ENCODE peak calls at places on chromosome 20, in four cellular contexts. Q is mesendoderm, V is trophoblast cell, O is H1. F is an unnamed sample.

GRCh38 chr20:49171928-49172327 is 16.2 kb downstream of the STAU1 start:
- DNase-seq in Q (no peak), V (no peak), O (no peak), F (no peak)

GRCh38 chr20:64265201-64265600 is 9.7 kb downstream of the PCMTD2 start:
- DNase-seq in Q (no peak), V (peak; percentile 14), O (no peak), F (no peak)

GRCh38 chr20:48390981-48391380 is 436.8 kb downstream of the PREX1 start:
- DNase-seq in Q (no peak), V (no peak), O (no peak), F (no peak)

GRCh38 chr20:57584768-57585461 is 24.0 kb downstream of the PCK1 start:
- DNase-seq in Q (no peak), V (no peak), O (no peak), F (no peak)

GRCh38 chr20:35621560-35621946 is 5.9 kb downstream of the SPAG4 start:
- DNase-seq in Q (peak; percentile 53), V (no peak), O (no peak), F (no peak)

GRCh38 chr20:52242237-52243230 is 51.0 kb upstream of the ZFP64 start:
- DNase-seq in Q (peak; percentile 6), V (peak; percentile 76), O (no peak), F (no peak)

GRCh38 chr20:46970937-46971630 is 76.4 kb downstream of the EYA2 start:
- DNase-seq in Q (peak; percentile 99), V (peak; percentile 96), O (no peak), F (peak; percentile 66)

GRCh38 chr20:56350842-56351241 is 7.9 kb upstream of the FAM210B start:
- DNase-seq in Q (no peak), V (no peak), O (no peak), F (no peak)

GRCh38 chr20:43939762-43940121 is 25.1 kb downstream of the TOX2 start:
- DNase-seq in Q (no peak), V (no peak), O (no peak), F (no peak)

GRCh38 chr20:50283922-50284810 is 93.5 kb downstream of the CEBPB start:
- DNase-seq in Q (no peak), V (peak; percentile 81), O (no peak), F (no peak)

GRCh38 chr20:44223721-44224120 is 13.2 kb upstream of the OSER1 start:
- DNase-seq in Q (no peak), V (no peak), O (no peak), F (no peak)

GRCh38 chr20:52312131-52312729 is 120.7 kb upstream of the ZFP64 start:
- DNase-seq in Q (peak; percentile 68), V (peak; percentile 68), O (no peak), F (peak; percentile 61)

GRCh38 chr20:43681991-43682410 is 15.1 kb downstream of the MYBL2 start:
- DNase-seq in Q (no peak), V (no peak), O (no peak), F (no peak)

GRCh38 chr20:10917826-10918225 is 244.0 kb upstream of the JAG1 start:
- DNase-seq in Q (no peak), V (no peak), O (no peak), F (no peak)

GRCh38 chr20:33285861-33286495 is 3.0 kb downstream of the BPIFB1 start:
- DNase-seq in Q (no peak), V (no peak), O (no peak), F (no peak)

GRCh38 chr20:56249244-56249955 is 868 bp downstream of the MC3R start:
- DNase-seq in Q (peak; percentile 62), V (peak; percentile 44), O (peak; percentile 76), F (no peak)

GRCh38 chr20:41149679-41150131 is 12.4 kb downstream of the PLCG1 start:
- DNase-seq in Q (peak; percentile 38), V (no peak), O (no peak), F (no peak)

GRCh38 chr20:25036331-25036936 is 21.5 kb downstream of the ACSS1 start:
- DNase-seq in Q (no peak), V (no peak), O (no peak), F (no peak)

GRCh38 chr20:43590036-43590391 is 723 bp upstream of the IFT52 start:
- DNase-seq in Q (peak; percentile 28), V (no peak), O (peak; percentile 50), F (no peak)

GRCh38 chr20:6407163-6407562 is 284.3 kb upstream of the FERMT1 start:
- DNase-seq in Q (no peak), V (no peak), O (no peak), F (no peak)

GRCh38 chr20:5402903-5403531 is 86.3 kb upstream of the PROKR2 start:
- DNase-seq in Q (peak; percentile 54), V (peak; percentile 18), O (peak; percentile 74), F (peak; percentile 6)

GRCh38 chr20:11901127-11901526 is 16.6 kb upstream of the BTBD3 start:
- DNase-seq in Q (no peak), V (no peak), O (no peak), F (no peak)

GRCh38 chr20:56592211-56592610 is 36.9 kb upstream of the TFAP2C start:
- DNase-seq in Q (peak; percentile 69), V (peak; percentile 97), O (no peak), F (no peak)

GRCh38 chr20:24507182-24507853 is 37.9 kb downstream of the SYNDIG1 start:
- DNase-seq in Q (peak; percentile 55), V (no peak), O (peak; percentile 40), F (no peak)

GRCh38 chr20:63889241-63890200 is 5.4 kb upstream of the DNAJC5 start:
- DNase-seq in Q (no peak), V (peak; percentile 56), O (no peak), F (no peak)

GRCh38 chr20:44861547-44862006 is 23.9 kb upstream of the YWHAB start:
- DNase-seq in Q (no peak), V (no peak), O (peak; percentile 10), F (no peak)

GRCh38 chr20:52847739-52848359 is 124.3 kb upstream of the TSHZ2 start:
- DNase-seq in Q (no peak), V (no peak), O (no peak), F (peak; percentile 5)

GRCh38 chr20:50378170-50379000 is 131.8 kb upstream of the PTPN1 start:
- DNase-seq in Q (no peak), V (no peak), O (no peak), F (no peak)

GRCh38 chr20:63645218-63645617 is 8.0 kb downstream of the STMN3 start:
- DNase-seq in Q (no peak), V (no peak), O (no peak), F (no peak)

GRCh38 chr20:35215066-35215956 is 11.2 kb upstream of the MMP24 start:
- DNase-seq in Q (no peak), V (no peak), O (no peak), F (no peak)

GRCh38 chr20:48716086-48716485 is 111.7 kb downstream of the PREX1 start:
- DNase-seq in Q (no peak), V (no peak), O (no peak), F (no peak)

GRCh38 chr20:1702288-1702687 is 44.7 kb upstream of the SIRPG start:
- DNase-seq in Q (no peak), V (peak; percentile 5), O (no peak), F (no peak)

GRCh38 chr20:1696521-1697209 is 39.1 kb upstream of the SIRPG start:
- DNase-seq in Q (no peak), V (no peak), O (no peak), F (no peak)

GRCh38 chr20:1697592-1697991 is 40.0 kb upstream of the SIRPG start:
- DNase-seq in Q (no peak), V (no peak), O (no peak), F (no peak)

GRCh38 chr20:1702855-1703254 is 45.3 kb upstream of the SIRPG start:
- DNase-seq in Q (no peak), V (no peak), O (no peak), F (no peak)

DNA sequence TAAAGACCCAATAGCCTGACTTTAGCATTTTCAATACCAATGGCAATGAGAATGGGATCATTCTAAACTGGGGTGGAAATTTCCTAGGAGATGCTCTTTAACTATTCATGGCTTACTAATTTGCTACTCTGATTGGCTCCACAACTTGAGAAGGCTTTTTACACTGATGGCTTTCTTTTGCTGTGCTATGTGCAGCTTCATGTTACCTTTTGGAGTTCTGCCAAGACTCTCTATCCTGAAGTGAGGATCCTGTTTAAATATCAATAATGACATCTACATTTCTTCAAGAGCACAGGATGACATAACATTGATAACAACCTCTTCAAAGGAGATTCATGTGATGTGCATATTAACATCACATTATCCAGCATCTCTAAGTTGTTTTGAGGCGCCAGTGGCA is 43.4 kb upstream of the SIRPG start:
- DNase-seq in Q (no peak), V (no peak), O (no peak), F (no peak)
- H3K4ac ChIP-seq in Q (no peak overlapping the region), V (no peak overlapping the region), O (no peak overlapping the region), F (no peak overlapping the region)

GRCh38 chr20:59940956-59941294 is 736 bp downstream of the FAM217B start:
- DNase-seq in Q (no peak), V (no peak), O (no peak), F (no peak)

GRCh38 chr20:59938696-59939051 is 1.4 kb downstream of the PPP1R3D start:
- DNase-seq in Q (no peak), V (peak; percentile 80), O (no peak), F (no peak)

GRCh38 chr20:59939879-59940128 is 301 bp downstream of the PPP1R3D start:
- DNase-seq in Q (no peak), V (peak; percentile 36), O (no peak), F (no peak)

GRCh38 chr20:59939052-59939878 is 840 bp downstream of the PPP1R3D start:
- DNase-seq in Q (peak; percentile 51), V (no peak), O (peak; percentile 61), F (no peak)

DNA sequence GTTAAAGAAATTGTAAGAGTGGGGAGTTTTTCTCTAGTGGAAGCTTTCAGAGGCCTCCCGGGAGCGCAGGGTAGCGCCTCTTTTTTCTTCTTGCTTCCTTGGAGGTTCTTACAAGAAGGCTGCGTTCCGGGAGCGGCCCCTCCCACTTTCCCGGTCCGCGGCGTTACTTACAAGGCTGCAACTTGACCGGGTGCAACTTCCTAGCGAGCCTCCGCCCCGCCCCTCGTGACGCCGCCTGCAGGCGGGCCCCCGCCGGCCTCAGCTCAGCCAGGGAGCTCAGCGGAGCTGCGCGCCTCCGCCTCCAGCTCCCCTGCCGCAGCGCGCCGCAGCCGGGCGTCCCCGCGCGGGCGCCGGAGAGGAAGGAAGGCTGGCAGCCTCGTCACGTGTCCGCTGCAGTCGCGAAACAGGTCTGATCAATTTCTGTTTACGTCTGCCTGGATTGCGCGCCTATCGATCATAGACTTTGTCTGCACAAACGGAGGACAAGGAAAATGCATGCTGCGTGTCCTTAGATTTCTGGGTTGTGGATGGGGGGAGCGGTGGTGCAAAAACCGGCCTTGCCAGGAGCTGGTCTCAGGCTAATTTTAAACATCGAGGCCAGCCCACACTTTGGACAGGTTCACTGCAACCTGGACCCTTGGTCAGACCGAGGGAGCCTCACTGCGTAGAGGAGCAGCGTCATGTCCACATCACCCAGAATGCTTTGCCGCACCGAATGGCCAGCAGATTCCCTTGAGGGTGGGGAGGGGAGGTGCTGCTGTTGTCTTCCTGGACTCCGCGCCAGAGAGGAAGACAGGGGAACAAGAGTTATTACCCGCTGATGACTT is at the start of the genes FAM217B and PPP1R3D:
- DNase-seq in Q (peak; percentile 96), V (peak; percentile 97), O (peak; percentile 92), F (peak; percentile 87)
- H3K23ac ChIP-seq in Q (peak within 1 kb of the TSS; percentile 92), V (no peak within 1 kb of the TSS), O (no peak within 1 kb of the TSS), F (peak within 1 kb of the TSS; percentile 60)

GRCh38 chr20:38076548-38076947 is 43.0 kb downstream of the RPRD1B start:
- DNase-seq in Q (peak; percentile 35), V (no peak), O (no peak), F (no peak)
- H3K4ac ChIP-seq in Q (no peak overlapping the region), V (no peak overlapping the region), O (no peak overlapping the region), F (no peak overlapping the region)

DNA sequence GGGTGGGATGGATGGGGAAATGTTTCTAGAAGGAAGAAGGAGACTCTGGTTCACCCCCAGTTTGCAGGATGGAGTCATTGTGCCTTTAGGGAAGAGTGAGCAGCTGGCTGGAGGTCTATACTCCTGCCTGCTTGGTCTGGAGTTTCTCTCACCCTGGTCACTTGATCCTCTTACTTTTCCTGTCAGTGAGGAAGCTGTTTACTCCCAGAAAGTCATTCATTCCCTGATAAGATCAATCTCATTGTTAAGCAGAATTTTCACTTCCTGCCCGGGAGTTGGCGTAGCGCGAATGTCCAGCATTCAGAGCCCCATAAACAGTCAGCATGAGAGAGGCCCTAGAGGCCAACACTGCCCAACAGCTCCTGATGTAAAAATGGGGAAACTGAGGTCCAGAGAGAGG is 70.4 kb upstream of the SIRPA start:
- DNase-seq in Q (peak; percentile 45), V (no peak), O (no peak), F (no peak)
- H3K23ac ChIP-seq in Q (no peak overlapping the region), V (no peak overlapping the region), O (no peak overlapping the region), F (no peak overlapping the region)